ENCODE peak calls at places on chromosomes 3 and 15, in four cellular contexts. U is H1, M is K562, G is GM12878. D is an unnamed sample.
A peak's percentile ranks its signal among the peaks of the same experiment; 100 is the strongest.

GRCh38 chr3:71251156-71251775 is 332.3 kb downstream of the FOXP1 start:
- DNase-seq in U (no peak), M (no peak), G (no peak), D (peak; percentile 49)

GRCh38 chr15:64224508-64224907 is 61.7 kb upstream of the PPIB start:
- DNase-seq in U (no peak), M (no peak), G (no peak), D (peak; percentile 10)

GRCh38 chr3:114212646-114213045 is 24.7 kb downstream of the ZNF80 start:
- DNase-seq in U (no peak), M (no peak), G (no peak), D (no peak)

GRCh38 chr3:159761377-159761776 is 227.3 kb upstream of the IL12A start:
- DNase-seq in U (no peak), M (no peak), G (no peak), D (no peak)

GRCh38 chr15:74212494-74212893 is 9.9 kb upstream of the STRA6 start:
- DNase-seq in U (no peak), M (no peak), G (peak; percentile 44), D (no peak)

GRCh38 chr3:42830437-42831320 is 21.4 kb downstream of the ACKR2 start:
- DNase-seq in U (no peak), M (peak; percentile 82), G (no peak), D (peak; percentile 78)

GRCh38 chr3:43537206-43537605 is 84.6 kb downstream of the ANO10 start:
- DNase-seq in U (no peak), M (no peak), G (no peak), D (no peak)

GRCh38 chr15:37933685-37934084 is 755 bp upstream of the TMCO5A start:
- DNase-seq in U (no peak), M (no peak), G (no peak), D (no peak)

GRCh38 chr3:179852117-179852886 is 184.4 kb downstream of the PEX5L start:
- DNase-seq in U (no peak), M (no peak), G (no peak), D (peak; percentile 10)

GRCh38 chr3:124158174-124158812 is 166.4 kb upstream of the ROPN1 start:
- DNase-seq in U (peak; percentile 50), M (no peak), G (no peak), D (no peak)

GRCh38 chr15:88334436-88334835 is 77.9 kb upstream of the NTRK3 start:
- DNase-seq in U (no peak), M (no peak), G (no peak), D (no peak)

GRCh38 chr15:67126551-67127333 is 61.3 kb downstream of the SMAD3 start:
- DNase-seq in U (no peak), M (no peak), G (no peak), D (peak; percentile 72)

GRCh38 chr15:64950888-64951287 is 38.8 kb downstream of the SPG21 start:
- DNase-seq in U (peak; percentile 40), M (no peak), G (no peak), D (no peak)

GRCh38 chr3:45509038-45509767 is 85.3 kb upstream of the LIMD1 start:
- DNase-seq in U (no peak), M (no peak), G (no peak), D (no peak)

GRCh38 chr3:47512416-47513124 is 942 bp downstream of the ELP6 start:
- DNase-seq in U (no peak), M (peak; percentile 54), G (no peak), D (no peak)

GRCh38 chr3:78880588-78881461 is 887.0 kb downstream of the ROBO1 start:
- DNase-seq in U (no peak), M (no peak), G (no peak), D (no peak)

GRCh38 chr15:89243046-89243690 is 611 bp upstream of the FANCI start:
- DNase-seq in U (no peak), M (no peak), G (no peak), D (no peak)

GRCh38 chr3:52086939-52087675 is 30.7 kb upstream of the DUSP7 start:
- DNase-seq in U (no peak), M (peak; percentile 37), G (no peak), D (no peak)

GRCh38 chr3:166788936-166789335 is 591.2 kb downstream of the ZBBX start:
- DNase-seq in U (no peak), M (no peak), G (no peak), D (no peak)

GRCh38 chr3:191715585-191715984 is 254.6 kb downstream of the PYDC2 start:
- DNase-seq in U (no peak), M (no peak), G (no peak), D (no peak)

GRCh38 chr3:179732661-179733348 is 80.0 kb downstream of the USP13 start:
- DNase-seq in U (no peak), M (no peak), G (no peak), D (peak; percentile 85)

GRCh38 chr3:72123908-72124441 is 339.0 kb upstream of the PROK2 start:
- DNase-seq in U (no peak), M (peak; percentile 18), G (peak; percentile 19), D (peak; percentile 21)

GRCh38 chr15:49918106-49918505 is 200.9 kb downstream of the ATP8B4 start:
- DNase-seq in U (no peak), M (no peak), G (no peak), D (no peak)

GRCh38 chr3:169218314-169218983 is 445.1 kb downstream of the MECOM start:
- DNase-seq in U (peak; percentile 50), M (no peak), G (no peak), D (peak; percentile 28)

GRCh38 chr3:170513674-170514073 is 72.2 kb downstream of the SLC7A14 start:
- DNase-seq in U (no peak), M (no peak), G (no peak), D (no peak)

GRCh38 chr15:20351448-20351961 is 190.1 kb downstream of the GOLGA6L6 start:
- DNase-seq in U (no peak), M (no peak), G (no peak), D (no peak)

GRCh38 chr3:156787015-156787414 is 39.1 kb upstream of the LEKR1 start:
- DNase-seq in U (no peak), M (no peak), G (no peak), D (no peak)

GRCh38 chr15:42348083-42348482 is 11.2 kb upstream of the CAPN3 start:
- DNase-seq in U (no peak), M (no peak), G (no peak), D (no peak)

GRCh38 chr3:128922804-128923459 is 43.5 kb downstream of the ACAD9 start:
- DNase-seq in U (no peak), M (no peak), G (no peak), D (no peak)

GRCh38 chr3:101519685-101520365 is 6.8 kb upstream of the SENP7 start:
- DNase-seq in U (no peak), M (no peak), G (no peak), D (peak; percentile 56)
- TF ChIP-seq CBX5 in U (no peak), M (no peak), G (no peak), D (no peak)

DNA sequence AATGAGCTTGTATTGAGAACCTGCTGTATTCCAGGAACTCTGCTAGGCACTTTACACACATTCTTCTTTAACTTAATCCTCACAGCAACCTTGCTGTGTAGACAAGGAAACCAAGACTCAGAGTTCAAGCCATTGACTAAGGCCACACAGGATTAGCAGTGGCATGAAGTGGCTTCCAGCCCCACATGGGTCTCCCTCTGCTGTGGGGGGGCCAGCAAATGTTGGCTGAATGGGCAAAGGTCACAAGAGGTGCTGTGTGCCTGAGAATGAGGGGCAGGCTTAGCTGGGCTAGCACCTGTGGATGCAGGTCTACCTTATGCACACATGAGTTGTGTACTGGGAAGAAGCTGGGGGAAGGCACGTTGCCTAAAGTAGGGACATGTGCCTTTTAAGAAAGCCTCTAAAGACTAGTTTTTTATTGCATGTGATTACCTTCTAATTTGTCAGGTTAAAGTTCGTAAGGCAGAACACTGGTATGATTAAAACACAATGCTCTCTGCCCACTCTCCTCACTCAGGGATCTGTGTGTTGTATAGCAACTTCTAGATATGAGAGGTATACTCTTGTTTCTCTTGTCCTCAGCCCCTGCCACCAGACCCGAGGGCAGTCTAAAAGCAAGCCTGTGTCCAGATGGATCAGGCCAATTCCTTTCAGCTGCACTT is 10.9 kb downstream of the BAHD1 start:
- DNase-seq in U (no peak), M (no peak), G (no peak), D (no peak)
- TF ChIP-seq HDAC6 in U (no peak), M (no peak), G (no peak), D (no peak)

GRCh38 chr3:40044487-40044886 is 235.1 kb downstream of the MYRIP start:
- DNase-seq in U (no peak), M (no peak), G (no peak), D (no peak)
- TF ChIP-seq EP300 in U (no peak), M (no peak), G (no peak), D (no peak)

DNA sequence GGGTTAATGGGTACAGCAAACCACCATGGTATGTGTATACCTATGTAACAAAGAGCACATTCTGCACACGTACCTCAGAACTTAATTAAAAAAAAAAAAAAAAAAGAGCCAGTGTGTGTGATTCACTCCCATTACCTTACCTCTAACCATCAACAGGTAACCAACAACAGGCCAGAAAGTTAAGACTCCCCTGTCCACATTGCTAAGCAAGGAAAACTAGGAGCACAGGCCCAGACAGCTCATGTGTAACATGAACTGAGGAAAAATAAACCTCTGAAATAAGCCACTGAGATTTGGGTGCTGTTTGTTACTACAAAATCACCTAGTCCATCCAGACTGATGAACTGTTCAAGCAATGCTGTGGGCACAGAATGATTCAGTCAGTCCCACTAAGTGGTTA is 6.0 kb downstream of the KATNBL1 start:
- DNase-seq in U (no peak), M (no peak), G (no peak), D (no peak)
- TF ChIP-seq CBX5 in U (no peak), M (no peak), G (no peak), D (no peak)

DNA sequence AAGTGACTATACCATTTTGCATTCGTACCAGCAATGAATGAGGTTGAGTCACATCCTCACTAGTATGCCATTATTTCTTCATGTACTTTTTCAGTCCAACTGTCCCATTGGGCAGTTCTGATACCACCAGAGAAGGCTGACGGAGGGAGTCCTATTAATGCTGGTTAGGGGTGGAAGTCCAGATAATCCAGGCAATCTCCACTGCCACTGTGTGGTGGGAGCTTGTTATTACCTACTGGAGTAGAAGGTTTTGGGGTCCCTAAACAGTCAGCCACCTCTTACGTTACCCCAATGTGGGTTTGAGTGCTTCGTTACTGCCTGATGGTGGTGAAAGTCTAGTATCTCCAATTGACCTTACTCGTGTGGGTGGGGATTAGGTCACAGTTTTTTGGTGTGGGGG is 210.8 kb downstream of the DOCK3 start:
- DNase-seq in U (peak; percentile 61), M (no peak), G (no peak), D (peak; percentile 6)
- TF ChIP-seq HDAC6 in U (no peak), M (no peak), G (no peak), D (no peak)

DNA sequence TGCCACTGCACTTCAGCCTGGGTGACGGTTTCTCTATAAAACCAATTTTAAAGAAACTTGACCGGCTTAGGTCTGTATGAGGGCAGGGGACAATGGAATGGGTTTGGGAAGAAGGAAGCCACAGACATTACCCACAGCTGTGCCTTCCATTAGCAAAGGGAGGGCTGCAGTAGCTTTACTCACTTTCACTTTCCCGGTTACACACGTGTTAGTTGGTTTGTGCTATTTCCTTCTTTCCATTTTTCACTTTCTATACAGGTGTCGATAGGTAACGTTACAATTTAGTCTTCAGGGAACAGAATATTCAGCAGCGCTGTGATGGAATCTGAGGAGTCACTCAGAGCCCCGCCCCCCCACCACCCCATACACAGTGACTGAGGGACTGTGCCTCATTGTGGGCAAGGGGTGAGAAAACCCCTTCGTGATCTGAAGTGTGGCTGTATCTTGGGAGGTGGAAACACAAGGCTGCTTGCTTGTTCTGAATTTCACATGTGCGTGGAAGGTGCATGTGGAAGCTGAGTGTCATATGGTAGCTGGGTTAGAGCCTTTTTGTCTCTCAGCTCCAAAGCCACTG is 44.8 kb upstream of the RPL32 start:
- DNase-seq in U (no peak), M (no peak), G (no peak), D (no peak)
- TF ChIP-seq EP300 in U (no peak), M (no peak), G (no peak), D (no peak)